ENCODE peak calls at places on chromosome 15, in four cellular contexts. V is DND-41, X is suprapubic skin, S is colonic mucosa. Q is an unnamed sample.

GRCh38 chr15:76327191-76328105 is 9.1 kb upstream of the ISL2 start:
- DNase-seq in V (no peak), X (no peak), S (no peak), Q (no peak)

GRCh38 chr15:51024735-51025453 is 69.8 kb downstream of the TNFAIP8L3 start:
- DNase-seq in X (no peak), V (no peak), S (no peak), Q (no peak)

GRCh38 chr15:56207711-56208110 is 36.0 kb downstream of the RFX7 start:
- DNase-seq in V (peak; percentile 48), X (no peak), S (no peak), Q (no peak)

GRCh38 chr15:22954798-22955543 is 25.2 kb downstream of the CYFIP1 start:
- DNase-seq in X (no peak), S (no peak), V (no peak), Q (no peak)

GRCh38 chr15:34122771-34123183 is 20.9 kb downstream of the PGBD4 start:
- DNase-seq in S (no peak), X (no peak), V (no peak), Q (no peak)

GRCh38 chr15:40878785-40879184 is 4.8 kb upstream of the RHOV start:
- DNase-seq in S (peak; percentile 54), X (no peak), V (no peak), Q (no peak)

GRCh38 chr15:41904487-41905359 is 10.9 kb upstream of the SPTBN5 start:
- DNase-seq in V (peak; percentile 65), S (peak; percentile 57), X (no peak), Q (peak; percentile 81)

GRCh38 chr15:89206908-89207331 is 14.5 kb downstream of the RLBP1 start:
- DNase-seq in V (peak; percentile 77), S (peak; percentile 78), X (peak; percentile 88), Q (peak; percentile 79)

GRCh38 chr15:38826880-38827279 is 262.3 kb upstream of the RASGRP1 start:
- DNase-seq in S (no peak), V (no peak), X (no peak), Q (no peak)

GRCh38 chr15:85120351-85121113 is 138.9 kb downstream of the PDE8A start:
- DNase-seq in V (no peak), S (no peak), X (no peak), Q (no peak)

GRCh38 chr15:22995786-22996185 is 15.6 kb upstream of the CYFIP1 start:
- DNase-seq in S (no peak), X (no peak), V (no peak), Q (no peak)

GRCh38 chr15:55907797-55908196 is 85.6 kb downstream of the NEDD4 start:
- DNase-seq in S (no peak), V (no peak), X (no peak), Q (no peak)

GRCh38 chr15:23074684-23075083 is 35.3 kb upstream of the TUBGCP5 start:
- DNase-seq in X (no peak), S (no peak), V (peak; percentile 43), Q (no peak)

GRCh38 chr15:81060470-81060869 is 59.7 kb downstream of the TLNRD1 start:
- DNase-seq in S (no peak), V (no peak), X (no peak), Q (no peak)

GRCh38 chr15:68176601-68177000 is 28.5 kb downstream of the CALML4 start:
- DNase-seq in X (no peak), V (no peak), S (no peak), Q (no peak)

GRCh38 chr15:89129123-89129815 is 41.0 kb downstream of the ABHD2 start:
- DNase-seq in S (peak; percentile 67), X (no peak), V (peak; percentile 39), Q (peak; percentile 85)

GRCh38 chr15:86115138-86115801 is 35.6 kb downstream of the AGBL1 start:
- DNase-seq in V (no peak), S (no peak), X (no peak), Q (no peak)

GRCh38 chr15:60541784-60542617 is 63.1 kb upstream of the ICE2 start:
- DNase-seq in X (no peak), S (no peak), V (no peak), Q (no peak)

GRCh38 chr15:73240864-73241499 is 127.8 kb downstream of the HCN4 start:
- DNase-seq in X (peak; percentile 83), V (peak; percentile 71), S (peak; percentile 82), Q (peak; percentile 67)

GRCh38 chr15:58549013-58549779 is 117.4 kb downstream of the LIPC start:
- DNase-seq in V (no peak), S (no peak), X (no peak), Q (no peak)

GRCh38 chr15:76378691-76379090 is 42.1 kb downstream of the ISL2 start:
- DNase-seq in V (no peak), X (no peak), S (no peak), Q (no peak)

GRCh38 chr15:93965491-93965890 is 265.9 kb upstream of the MCTP2 start:
- DNase-seq in V (no peak), X (no peak), S (no peak), Q (no peak)

GRCh38 chr15:29103825-29104565 is 165.6 kb downstream of the NSMCE3 start:
- DNase-seq in S (peak; percentile 58), X (no peak), V (no peak), Q (peak; percentile 81)

GRCh38 chr15:34039180-34039486 is at the start of gene AVEN:
- DNase-seq in V (no peak), X (no peak), S (no peak), Q (no peak)

GRCh38 chr15:99907698-99908097 is 174.5 kb upstream of the LYSMD4 start:
- DNase-seq in X (no peak), S (no peak), V (no peak), Q (no peak)

GRCh38 chr15:26624128-26624527 is 148.7 kb downstream of the GABRB3 start:
- DNase-seq in X (no peak), V (no peak), S (no peak), Q (no peak)

GRCh38 chr15:93467327-93467726 is 378.3 kb upstream of the RGMA start:
- DNase-seq in S (peak; percentile 24), X (no peak), V (peak; percentile 62), Q (peak; percentile 84)

GRCh38 chr15:40112789-40113188 is 4.1 kb upstream of the BMF start:
- DNase-seq in X (peak; percentile 31), S (no peak), V (no peak), Q (no peak)

GRCh38 chr15:100721758-100722550 is 119.6 kb downstream of the ASB7 start:
- DNase-seq in S (peak; percentile 50), X (no peak), V (no peak), Q (peak; percentile 85)

GRCh38 chr15:96356494-96357455 is 26.3 kb downstream of the NR2F2 start:
- DNase-seq in X (no peak), V (no peak), S (peak; percentile 89), Q (peak; percentile 81)

GRCh38 chr15:39969871-39970270 is 36.0 kb downstream of the EIF2AK4 start:
- DNase-seq in X (no peak), S (peak; percentile 79), V (no peak), Q (peak; percentile 82)

GRCh38 chr15:74389115-74390048 is 21.9 kb upstream of the CYP11A1 start:
- DNase-seq in V (no peak), X (no peak), S (no peak), Q (no peak)
- H3K4me1 ChIP-seq in V (peaks cover 16% of the 10 kb centered on the region), X (peaks cover 28% of the 10 kb centered on the region), S (no peaks in the 10 kb centered on the region), Q (no peaks in the 10 kb centered on the region)

DNA sequence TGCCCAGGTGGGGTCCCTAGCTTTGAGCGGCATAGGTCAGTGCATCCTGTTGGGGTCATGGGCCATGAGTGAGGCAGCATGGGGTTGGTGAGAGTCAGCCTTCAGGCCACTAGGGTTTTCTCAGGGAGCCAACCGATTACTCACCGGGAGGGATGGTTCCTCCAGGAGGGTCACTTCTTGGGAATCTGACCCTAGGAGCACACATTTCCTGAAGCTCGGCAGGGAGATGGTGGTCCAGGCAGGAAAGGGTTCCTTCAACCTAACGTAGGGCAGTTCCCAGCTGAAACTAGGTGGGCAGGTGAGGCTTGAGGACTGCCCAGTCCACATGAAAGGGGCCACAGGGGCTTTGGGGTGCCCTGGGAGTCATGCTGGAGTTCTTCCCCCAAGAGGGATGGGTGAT is 218.0 kb downstream of the UBE3A start:
- DNase-seq in X (no peak), V (no peak), S (no peak), Q (no peak)
- H3K9me3 ChIP-seq in X (peaks cover 24% of the 10 kb centered on the region), V (peaks cover 30% of the 10 kb centered on the region), S (no peaks in the 10 kb centered on the region), Q (no peaks in the 10 kb centered on the region)

GRCh38 chr15:70680817-70681216 is 82.5 kb downstream of the UACA start:
- DNase-seq in V (no peak), X (no peak), S (no peak), Q (no peak)
- H3K27ac ChIP-seq in V (no peak overlapping the region), X (no peak overlapping the region), S (no peak overlapping the region), Q (no peak overlapping the region)

GRCh38 chr15:63232400-63232799 is 43.0 kb downstream of the RAB8B start:
- DNase-seq in X (no peak), S (no peak), V (no peak), Q (no peak)
- H3K4me1 ChIP-seq in X (peaks cover 42% of the 10 kb centered on the region), S (peaks cover 6% of the 10 kb centered on the region), V (peaks cover 22% of the 10 kb centered on the region), Q (no peaks in the 10 kb centered on the region)

DNA sequence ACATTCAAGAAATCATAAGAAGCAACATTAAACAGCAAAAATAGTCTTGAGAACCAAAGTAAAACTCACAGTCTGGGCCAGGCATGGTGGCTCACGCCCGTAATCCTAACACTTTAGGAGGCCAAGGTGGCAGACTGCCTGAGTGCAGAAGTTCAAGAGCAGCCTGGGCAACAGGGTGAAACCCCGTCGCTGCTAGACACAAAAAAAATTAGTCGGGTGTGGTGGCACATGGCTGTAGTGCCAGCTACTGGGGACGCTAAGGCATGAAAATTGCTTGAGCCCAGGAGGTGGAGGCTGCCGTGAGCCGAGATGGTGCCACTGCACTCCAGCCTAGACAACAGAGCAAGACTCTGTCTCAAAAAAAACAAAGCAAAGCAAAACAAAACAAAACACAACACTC is 117.7 kb upstream of the GOLGA6L6 start:
- DNase-seq in X (no peak), V (no peak), S (no peak), Q (peak; percentile 75)
- H3K9me3 ChIP-seq in X (no peaks in the 10 kb centered on the region), V (no peaks in the 10 kb centered on the region), S (no peaks in the 10 kb centered on the region), Q (no peaks in the 10 kb centered on the region)

Q was measured in aorta.